ENCODE peak calls at places on chromosomes 13 and 19, in five cellular contexts. One of them, this sample, is unnamed. For H3K36me3, the result is how much of the 10 kb centered on the place peaks cover.

GRCh38 chr19:44517146-44517545 is 12.3 kb downstream of the CEACAM20 start:
- DNase-seq in IMR-90: peak
- DNase-seq in colonic mucosa: no peak
- DNase-seq in psoas muscle: no peak
- DNase-seq in thyroid gland: no peak
- DNase-seq in this sample: no peak

GRCh38 chr19:12284226-12284625 is 10.5 kb downstream of the ZNF44 start:
- DNase-seq in IMR-90: no peak
- DNase-seq in colonic mucosa: no peak
- DNase-seq in psoas muscle: no peak
- DNase-seq in thyroid gland: no peak
- DNase-seq in this sample: no peak

GRCh38 chr19:49328741-49329140 is 3.8 kb upstream of the SLC6A16 start:
- DNase-seq in IMR-90: no peak
- DNase-seq in colonic mucosa: no peak
- DNase-seq in psoas muscle: no peak
- DNase-seq in thyroid gland: peak
- DNase-seq in this sample: no peak

GRCh38 chr13:88074794-88075509 is 403.8 kb downstream of the SLITRK5 start:
- DNase-seq in IMR-90: no peak
- DNase-seq in colonic mucosa: no peak
- DNase-seq in psoas muscle: peak
- DNase-seq in thyroid gland: no peak
- DNase-seq in this sample: no peak

GRCh38 chr19:42553292-42554045 is 25.2 kb upstream of the CEACAM1 start:
- DNase-seq in IMR-90: peak
- DNase-seq in colonic mucosa: no peak
- DNase-seq in psoas muscle: no peak
- DNase-seq in thyroid gland: no peak
- DNase-seq in this sample: no peak

GRCh38 chr13:44609137-44609536 is 33.0 kb upstream of the TSC22D1 start:
- DNase-seq in IMR-90: no peak
- DNase-seq in colonic mucosa: no peak
- DNase-seq in psoas muscle: no peak
- DNase-seq in thyroid gland: no peak
- DNase-seq in this sample: no peak

GRCh38 chr13:40064154-40064713 is 408.8 kb downstream of the COG6 start:
- DNase-seq in IMR-90: no peak
- DNase-seq in colonic mucosa: no peak
- DNase-seq in psoas muscle: no peak
- DNase-seq in thyroid gland: no peak
- DNase-seq in this sample: no peak

GRCh38 chr19:32662186-32662585 is 12.8 kb downstream of the ANKRD27 start:
- DNase-seq in IMR-90: peak
- DNase-seq in colonic mucosa: no peak
- DNase-seq in psoas muscle: peak
- DNase-seq in thyroid gland: no peak
- DNase-seq in this sample: no peak

DNA sequence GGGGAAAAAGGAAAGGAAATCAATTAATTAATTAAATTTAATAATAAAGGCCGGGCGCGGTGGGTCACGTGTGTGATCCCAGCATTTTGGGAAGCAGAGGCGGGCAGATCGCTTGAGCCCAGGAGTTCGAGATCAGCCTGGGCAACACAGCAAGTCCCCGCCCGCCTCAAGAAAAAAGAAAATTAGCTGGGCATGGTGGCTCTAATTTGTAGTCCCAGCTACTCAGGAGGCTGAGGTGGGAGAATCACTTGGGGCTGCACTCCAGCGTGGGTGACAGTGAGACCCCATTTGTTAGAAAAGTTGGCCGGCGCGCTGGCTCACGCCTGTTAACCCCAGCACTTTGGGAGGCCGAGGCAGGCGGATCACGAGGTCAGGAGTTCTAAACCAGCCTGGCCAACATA is 733 bp upstream of the CD320 start:
- DNase-seq in IMR-90: no peak
- DNase-seq in colonic mucosa: peak
- DNase-seq in psoas muscle: peak
- DNase-seq in thyroid gland: no peak
- DNase-seq in this sample: peak
- H3K27ac ChIP-seq in IMR-90: no peak
- H3K27ac ChIP-seq in colonic mucosa: peak
- H3K27ac ChIP-seq in psoas muscle: peak
- H3K27ac ChIP-seq in thyroid gland: no peak
- H3K27ac ChIP-seq in this sample: no peak

GRCh38 chr19:39659791-39660190 is 4.1 kb downstream of the LGALS16 start:
- DNase-seq in IMR-90: no peak
- DNase-seq in colonic mucosa: no peak
- DNase-seq in psoas muscle: no peak
- DNase-seq in thyroid gland: no peak
- DNase-seq in this sample: no peak

GRCh38 chr19:39661565-39661964 is 5.9 kb downstream of the LGALS16 start:
- DNase-seq in IMR-90: no peak
- DNase-seq in colonic mucosa: no peak
- DNase-seq in psoas muscle: no peak
- DNase-seq in thyroid gland: no peak
- DNase-seq in this sample: no peak

GRCh38 chr19:39655613-39656012 is at the start of gene LGALS16:
- DNase-seq in IMR-90: no peak
- DNase-seq in colonic mucosa: no peak
- DNase-seq in psoas muscle: no peak
- DNase-seq in thyroid gland: no peak
- DNase-seq in this sample: no peak

DNA sequence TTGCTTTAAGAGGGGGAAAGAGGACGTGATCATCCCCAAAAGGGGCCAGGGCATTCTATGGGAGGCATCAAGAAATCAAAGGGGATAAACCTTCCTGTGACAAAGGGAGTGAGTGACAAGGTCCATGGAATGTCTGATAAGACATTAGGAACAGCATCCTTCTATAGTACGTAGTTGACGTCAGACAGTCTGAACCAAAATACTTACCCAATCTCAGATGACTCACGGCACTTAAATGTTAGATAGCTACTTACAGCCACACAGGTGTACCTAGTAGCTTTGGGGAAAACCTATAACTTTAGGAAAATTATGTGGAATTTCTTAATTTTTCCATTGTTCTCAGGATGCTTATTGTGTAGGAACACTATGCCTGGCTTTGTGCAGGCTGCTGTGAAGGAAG is 4.9 kb downstream of the LGALS16 start:
- DNase-seq in IMR-90: no peak
- DNase-seq in colonic mucosa: no peak
- DNase-seq in psoas muscle: no peak
- DNase-seq in thyroid gland: no peak
- DNase-seq in this sample: no peak
- H3K36me3 ChIP-seq in IMR-90: under half
- H3K36me3 ChIP-seq in colonic mucosa: under half
- H3K36me3 ChIP-seq in psoas muscle: under half
- H3K36me3 ChIP-seq in thyroid gland: under half
- H3K36me3 ChIP-seq in this sample: under half

GRCh38 chr13:110106726-110107125 is 200.2 kb downstream of the COL4A1 start:
- DNase-seq in IMR-90: no peak
- DNase-seq in colonic mucosa: no peak
- DNase-seq in psoas muscle: no peak
- DNase-seq in thyroid gland: peak
- DNase-seq in this sample: no peak
- TF ChIP-seq CTCF in IMR-90: no peak
- TF ChIP-seq CTCF in colonic mucosa: no peak
- TF ChIP-seq CTCF in psoas muscle: no peak
- TF ChIP-seq CTCF in thyroid gland: no peak
- TF ChIP-seq CTCF in this sample: no peak

GRCh38 chr13:46629811-46630413 is 76.9 kb downstream of the LRCH1 start:
- DNase-seq in IMR-90: no peak
- DNase-seq in colonic mucosa: no peak
- DNase-seq in psoas muscle: no peak
- DNase-seq in thyroid gland: no peak
- DNase-seq in this sample: no peak
- H3K27ac ChIP-seq in IMR-90: no peak
- H3K27ac ChIP-seq in colonic mucosa: no peak
- H3K27ac ChIP-seq in psoas muscle: no peak
- H3K27ac ChIP-seq in thyroid gland: no peak
- H3K27ac ChIP-seq in this sample: no peak

DNA sequence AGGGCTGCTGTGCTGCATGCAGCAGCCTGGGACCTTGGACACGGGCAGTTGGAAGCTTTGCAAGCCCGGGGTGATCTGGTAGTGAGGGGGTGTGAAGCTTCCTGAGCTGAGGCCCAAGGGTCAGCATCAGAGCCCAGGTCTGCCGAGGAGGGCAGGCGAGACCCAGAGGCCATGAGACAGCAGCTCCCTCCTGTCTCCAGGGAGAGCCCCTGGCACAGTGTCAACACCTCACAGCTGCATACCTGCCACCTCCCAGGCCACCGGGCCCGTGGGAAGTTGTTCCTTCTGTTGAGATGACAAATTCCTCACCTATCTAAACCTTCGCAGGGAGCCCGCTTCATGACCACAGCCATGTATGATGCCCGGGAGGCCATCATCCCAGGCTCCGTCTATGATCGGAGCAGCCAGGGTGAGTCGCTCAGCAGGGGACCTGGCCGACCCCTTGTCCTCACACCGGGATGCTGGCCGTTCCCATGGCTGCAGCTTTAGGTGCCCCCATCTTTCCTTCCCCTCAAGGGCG is 32.1 kb downstream of the CERS1 start:
- DNase-seq in IMR-90: no peak
- DNase-seq in colonic mucosa: peak
- DNase-seq in psoas muscle: no peak
- DNase-seq in thyroid gland: no peak
- DNase-seq in this sample: peak
- H3K36me3 ChIP-seq in IMR-90: half or more
- H3K36me3 ChIP-seq in colonic mucosa: half or more
- H3K36me3 ChIP-seq in psoas muscle: under half
- H3K36me3 ChIP-seq in thyroid gland: half or more
- H3K36me3 ChIP-seq in this sample: half or more

GRCh38 chr13:102394158-102395053 is 7.4 kb downstream of the FGF14 start:
- DNase-seq in IMR-90: peak
- DNase-seq in colonic mucosa: peak
- DNase-seq in psoas muscle: peak
- DNase-seq in thyroid gland: peak
- DNase-seq in this sample: peak
- TF ChIP-seq CTCF in IMR-90: peak
- TF ChIP-seq CTCF in colonic mucosa: no peak
- TF ChIP-seq CTCF in psoas muscle: no peak
- TF ChIP-seq CTCF in thyroid gland: no peak
- TF ChIP-seq CTCF in this sample: no peak

GRCh38 chr19:46722421-46723022 is 5.6 kb upstream of the PRKD2 start:
- DNase-seq in IMR-90: no peak
- DNase-seq in colonic mucosa: no peak
- DNase-seq in psoas muscle: peak
- DNase-seq in thyroid gland: no peak
- DNase-seq in this sample: no peak

GRCh38 chr19:46724468-46724867 is 7.6 kb upstream of the PRKD2 start:
- DNase-seq in IMR-90: no peak
- DNase-seq in colonic mucosa: no peak
- DNase-seq in psoas muscle: peak
- DNase-seq in thyroid gland: no peak
- DNase-seq in this sample: no peak

GRCh38 chr19:46723471-46723870 is 6.6 kb upstream of the PRKD2 start:
- DNase-seq in IMR-90: no peak
- DNase-seq in colonic mucosa: no peak
- DNase-seq in psoas muscle: no peak
- DNase-seq in thyroid gland: no peak
- DNase-seq in this sample: no peak

GRCh38 chr19:46722004-46722380 is 5.1 kb upstream of the PRKD2 start:
- DNase-seq in IMR-90: no peak
- DNase-seq in colonic mucosa: no peak
- DNase-seq in psoas muscle: no peak
- DNase-seq in thyroid gland: no peak
- DNase-seq in this sample: no peak

DNA sequence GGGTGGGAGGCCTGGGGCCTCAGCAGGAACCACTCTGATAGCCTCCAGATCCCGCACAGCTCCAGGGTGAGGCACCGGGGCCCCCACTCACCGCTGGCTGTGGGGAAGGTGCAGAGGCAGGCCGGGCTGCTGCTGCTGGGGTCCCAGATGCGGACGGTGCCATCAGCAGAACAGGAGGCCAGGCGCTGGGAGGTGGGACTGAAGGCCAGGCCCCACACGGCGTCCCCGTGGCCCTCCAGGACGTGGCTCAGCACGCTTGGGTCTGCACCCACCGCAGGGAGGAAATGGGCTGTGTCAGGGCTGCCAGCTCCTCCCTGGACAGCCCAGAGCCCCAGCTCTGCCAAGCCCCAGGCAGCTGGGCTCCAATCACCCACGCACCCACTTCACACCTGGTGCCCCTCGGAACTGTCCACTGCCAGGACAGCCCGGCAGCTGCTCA is 6.1 kb upstream of the PRKD2 start:
- DNase-seq in IMR-90: no peak
- DNase-seq in colonic mucosa: no peak
- DNase-seq in psoas muscle: no peak
- DNase-seq in thyroid gland: no peak
- DNase-seq in this sample: no peak
- H3K27ac ChIP-seq in IMR-90: no peak
- H3K27ac ChIP-seq in colonic mucosa: no peak
- H3K27ac ChIP-seq in psoas muscle: no peak
- H3K27ac ChIP-seq in thyroid gland: no peak
- H3K27ac ChIP-seq in this sample: no peak

GRCh38 chr19:7983995-7984837 is 21.2 kb downstream of the ELAVL1 start:
- DNase-seq in IMR-90: no peak
- DNase-seq in colonic mucosa: no peak
- DNase-seq in psoas muscle: no peak
- DNase-seq in thyroid gland: no peak
- DNase-seq in this sample: peak
- H3K36me3 ChIP-seq in IMR-90: half or more
- H3K36me3 ChIP-seq in colonic mucosa: under half
- H3K36me3 ChIP-seq in psoas muscle: under half
- H3K36me3 ChIP-seq in thyroid gland: under half
- H3K36me3 ChIP-seq in this sample: under half

This sample was measured in pancreas.